ENCODE peak calls at places on chromosomes 4 and X, in five cellular contexts. Z is SK-N-SH, X is stomach, B is tibial nerve, L is transverse colon. A is an unnamed sample.

GRCh38 chrX:153813161-153813560 is 17.2 kb downstream of the PDZD4 start:
- DNase-seq in Z (no peak), X (no peak), B (no peak), L (no peak), A (no peak)

GRCh38 chr4:36222702-36223101 is 21.6 kb downstream of the ARAP2 start:
- DNase-seq in Z (no peak), X (no peak), B (no peak), L (no peak), A (no peak)

GRCh38 chr4:99468891-99469290 is 33.7 kb upstream of the ADH7 start:
- DNase-seq in Z (no peak), X (no peak), B (no peak), L (no peak), A (no peak)

GRCh38 chrX:107629533-107629909 is 1.2 kb downstream of the PRPS1 start:
- DNase-seq in Z (peak; percentile 25), X (no peak), B (no peak), L (no peak), A (peak; percentile 28)

GRCh38 chrX:42732506-42732905 is 45.5 kb downstream of the PPP1R2C start:
- DNase-seq in Z (no peak), X (no peak), B (no peak), L (no peak), A (no peak)

GRCh38 chr4:165723051-165723805 is 149.8 kb upstream of the TLL1 start:
- DNase-seq in Z (no peak), X (no peak), B (no peak), L (no peak), A (no peak)

GRCh38 chr4:3255611-3256186 is 6.7 kb downstream of the MSANTD1 start:
- DNase-seq in Z (no peak), X (no peak), B (peak; percentile 4), L (peak; percentile 4), A (no peak)

GRCh38 chrX:11137543-11138139 is 26.5 kb downstream of the HCCS start:
- DNase-seq in Z (peak; percentile 39), X (no peak), B (no peak), L (no peak), A (no peak)

GRCh38 chrX:109732319-109732779 is 708 bp downstream of the ACSL4 start:
- DNase-seq in Z (peak; percentile 35), X (no peak), B (no peak), L (no peak), A (no peak)

GRCh38 chr4:89119836-89120235 is 8.5 kb downstream of the TIGD2 start:
- DNase-seq in Z (no peak), X (no peak), B (no peak), L (no peak), A (no peak)

GRCh38 chr4:153514001-153514526 is 47.9 kb downstream of the TMEM131L start:
- DNase-seq in Z (no peak), X (no peak), B (no peak), L (no peak), A (no peak)
- TF ChIP-seq EP300 in Z (no peak), X (no peak), B (no peak), L (no peak), A (no peak)

DNA sequence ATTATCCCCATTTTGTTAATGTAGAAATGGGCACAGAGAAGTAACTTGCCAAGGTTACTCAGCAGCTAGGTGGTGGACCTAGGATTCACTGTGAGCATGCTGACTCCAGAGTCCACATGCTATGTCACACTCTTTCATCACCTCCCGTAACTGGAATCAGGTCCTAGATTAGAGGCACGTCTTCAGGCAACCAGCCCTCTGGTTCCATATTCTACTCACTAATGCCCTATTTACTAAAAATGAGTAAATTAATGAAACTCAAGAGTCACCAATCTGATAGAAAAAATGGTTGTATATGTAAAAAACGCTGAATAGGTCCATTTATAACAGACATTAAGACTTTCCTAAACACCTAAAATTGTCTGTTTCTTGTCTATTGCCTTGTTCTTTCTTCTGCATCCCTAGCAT is 7.7 kb upstream of the RUFY3 start:
- DNase-seq in Z (no peak), X (no peak), B (no peak), L (no peak), A (no peak)
- H3K4me1 ChIP-seq in Z (no peaks in the 10 kb centered on the region), X (no peaks in the 10 kb centered on the region), B (no peaks in the 10 kb centered on the region), L (peaks cover 24% of the 10 kb centered on the region), A (peaks cover 2% of the 10 kb centered on the region)

DNA sequence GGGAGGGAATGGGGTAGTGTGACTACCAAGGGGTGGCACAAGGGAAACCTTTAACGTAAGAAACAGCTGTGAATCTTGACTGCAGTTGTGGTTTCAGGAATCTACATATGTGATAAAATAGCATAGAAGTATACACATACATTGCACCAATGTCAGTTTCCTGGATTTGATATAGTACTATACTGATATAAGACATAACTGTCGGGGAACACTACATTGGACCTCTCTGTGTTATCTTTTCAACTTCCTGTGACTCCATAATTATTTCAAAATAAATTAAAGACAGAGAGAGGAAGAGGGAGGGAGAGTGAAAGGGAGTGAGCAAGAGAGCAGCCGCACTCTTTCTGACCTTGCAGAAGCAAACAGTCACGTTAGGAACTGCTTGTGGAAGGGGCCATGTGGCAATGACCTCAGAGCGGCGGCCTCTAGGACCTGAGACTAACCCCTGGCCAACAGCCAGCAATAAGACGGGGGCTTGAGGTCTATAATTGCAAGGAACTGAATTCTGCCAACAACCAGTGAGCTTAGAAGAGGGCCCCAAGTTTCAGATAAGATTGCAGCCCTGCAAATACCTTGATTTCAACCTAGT is 47.4 kb downstream of the NALF2 start:
- DNase-seq in Z (no peak), X (no peak), B (no peak), L (no peak), A (no peak)
- H3K9me3 ChIP-seq in Z (no peaks in the 10 kb centered on the region), X (no peaks in the 10 kb centered on the region), B (no peaks in the 10 kb centered on the region), L (no peaks in the 10 kb centered on the region), A (no peaks in the 10 kb centered on the region)

GRCh38 chr4:142307857-142308256 is 538.2 kb downstream of the INPP4B start:
- DNase-seq in Z (no peak), X (no peak), B (no peak), L (peak; percentile 17), A (no peak)
- TF ChIP-seq EP300 in Z (no peak), X (no peak), B (no peak), L (no peak), A (no peak)

GRCh38 chrX:72271091-72271490 is 6.0 kb downstream of the RPS4X start:
- DNase-seq in Z (no peak), X (no peak), B (no peak), L (no peak), A (no peak)
- H3K4me1 ChIP-seq in Z (peaks cover 56% of the 10 kb centered on the region), X (no peaks in the 10 kb centered on the region), B (peaks cover 8% of the 10 kb centered on the region), L (peaks cover 20% of the 10 kb centered on the region), A (peaks cover 3% of the 10 kb centered on the region)

DNA sequence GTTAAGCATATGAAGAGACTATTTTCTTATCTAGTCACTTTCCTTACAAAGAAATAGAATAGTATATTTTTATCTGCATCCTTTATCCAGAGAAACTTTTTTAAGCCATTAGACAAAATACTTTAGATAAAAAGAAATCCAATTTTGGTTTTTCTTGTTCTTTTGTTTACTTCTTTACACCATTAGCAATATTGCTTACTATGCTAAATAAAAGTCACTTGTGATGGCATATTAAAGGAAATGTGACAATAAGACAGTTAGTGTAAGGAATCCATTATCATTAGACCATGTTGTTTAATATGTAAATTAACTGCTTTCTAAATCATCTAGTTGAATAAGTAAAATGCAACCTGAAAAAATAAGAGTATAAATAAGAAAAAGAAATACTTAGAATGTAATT is 2582.7 kb downstream of the ARAP2 start:
- DNase-seq in Z (no peak), X (no peak), B (no peak), L (no peak), A (no peak)
- H3K9me3 ChIP-seq in Z (no peaks in the 10 kb centered on the region), X (peaks cover 13% of the 10 kb centered on the region), B (no peaks in the 10 kb centered on the region), L (peaks cover 18% of the 10 kb centered on the region), A (no peaks in the 10 kb centered on the region)

GRCh38 chrX:69165116-69165651 is at the start of gene PJA1:
- DNase-seq in Z (peak; percentile 88), X (peak; percentile 69), B (peak; percentile 64), L (peak; percentile 73), A (peak; percentile 79)
- TF ChIP-seq EP300 in Z (no peak), X (no peak), B (no peak), L (no peak), A (no peak)